ENCODE peak calls at places on chromosome 20, in seven cellular contexts. One of them, this sample, is unnamed.

GRCh38 chr20:1883986-1884385 is 11.2 kb upstream of the SIRPA start:
- DNase-seq in HepG2: no peak
- DNase-seq in HCT116: no peak
- DNase-seq in K562: no peak
- DNase-seq in transverse colon: no peak
- DNase-seq in GM12892: no peak
- DNase-seq in prostate gland: no peak
- DNase-seq in this sample: no peak

GRCh38 chr20:47500554-47500953 is 1.1 kb upstream of the NCOA3 start:
- DNase-seq in GM12892: no peak
- DNase-seq in HepG2: no peak
- DNase-seq in K562: peak
- DNase-seq in prostate gland: no peak
- DNase-seq in HCT116: no peak
- DNase-seq in transverse colon: no peak
- DNase-seq in this sample: no peak

GRCh38 chr20:51500311-51500710 is 42.2 kb downstream of the NFATC2 start:
- DNase-seq in transverse colon: no peak
- DNase-seq in HCT116: no peak
- DNase-seq in HepG2: no peak
- DNase-seq in GM12892: peak
- DNase-seq in prostate gland: no peak
- DNase-seq in K562: peak
- DNase-seq in this sample: no peak

GRCh38 chr20:13507646-13508045 is 131.1 kb downstream of the TASP1 start:
- DNase-seq in K562: no peak
- DNase-seq in transverse colon: no peak
- DNase-seq in HepG2: no peak
- DNase-seq in HCT116: no peak
- DNase-seq in GM12892: no peak
- DNase-seq in prostate gland: no peak
- DNase-seq in this sample: no peak

GRCh38 chr20:19260412-19261090 is 48.1 kb downstream of the SLC24A3 start:
- DNase-seq in transverse colon: no peak
- DNase-seq in HCT116: no peak
- DNase-seq in prostate gland: no peak
- DNase-seq in GM12892: peak
- DNase-seq in K562: no peak
- DNase-seq in HepG2: no peak
- DNase-seq in this sample: no peak

GRCh38 chr20:57170343-57170742 is 96.1 kb downstream of the BMP7 start:
- DNase-seq in transverse colon: no peak
- DNase-seq in HCT116: no peak
- DNase-seq in HepG2: no peak
- DNase-seq in prostate gland: peak
- DNase-seq in K562: peak
- DNase-seq in GM12892: no peak
- DNase-seq in this sample: no peak

GRCh38 chr20:57080796-57081195 is 185.6 kb downstream of the BMP7 start:
- DNase-seq in transverse colon: no peak
- DNase-seq in prostate gland: no peak
- DNase-seq in K562: no peak
- DNase-seq in GM12892: no peak
- DNase-seq in HepG2: no peak
- DNase-seq in HCT116: no peak
- DNase-seq in this sample: no peak

GRCh38 chr20:760751-761417 is 7.4 kb downstream of the SLC52A3 start:
- DNase-seq in K562: peak
- DNase-seq in prostate gland: no peak
- DNase-seq in HCT116: peak
- DNase-seq in transverse colon: no peak
- DNase-seq in GM12892: no peak
- DNase-seq in HepG2: peak
- DNase-seq in this sample: no peak

GRCh38 chr20:62742550-62742949 is 33.9 kb downstream of the NTSR1 start:
- DNase-seq in HCT116: no peak
- DNase-seq in prostate gland: no peak
- DNase-seq in K562: no peak
- DNase-seq in GM12892: no peak
- DNase-seq in transverse colon: peak
- DNase-seq in HepG2: no peak
- DNase-seq in this sample: no peak

GRCh38 chr20:1396702-1397101 is 3.8 kb upstream of the FKBP1A start:
- DNase-seq in HCT116: no peak
- DNase-seq in HepG2: no peak
- DNase-seq in transverse colon: no peak
- DNase-seq in K562: no peak
- DNase-seq in GM12892: no peak
- DNase-seq in prostate gland: no peak
- DNase-seq in this sample: no peak

GRCh38 chr20:39916236-39916635 is 772.8 kb downstream of the MAFB start:
- DNase-seq in K562: no peak
- DNase-seq in transverse colon: no peak
- DNase-seq in HCT116: no peak
- DNase-seq in prostate gland: no peak
- DNase-seq in GM12892: no peak
- DNase-seq in HepG2: no peak
- DNase-seq in this sample: no peak

GRCh38 chr20:56601166-56601565 is 27.9 kb upstream of the TFAP2C start:
- DNase-seq in HCT116: no peak
- DNase-seq in HepG2: no peak
- DNase-seq in K562: no peak
- DNase-seq in prostate gland: no peak
- DNase-seq in GM12892: no peak
- DNase-seq in transverse colon: no peak
- DNase-seq in this sample: no peak

GRCh38 chr20:63501818-63502670 is 3.2 kb upstream of the EEF1A2 start:
- DNase-seq in HCT116: no peak
- DNase-seq in HepG2: no peak
- DNase-seq in K562: peak
- DNase-seq in transverse colon: no peak
- DNase-seq in GM12892: no peak
- DNase-seq in prostate gland: no peak
- DNase-seq in this sample: no peak

GRCh38 chr20:2658414-2659354 is 5.3 kb downstream of the IDH3B start:
- DNase-seq in HepG2: peak
- DNase-seq in HCT116: no peak
- DNase-seq in GM12892: no peak
- DNase-seq in prostate gland: no peak
- DNase-seq in K562: no peak
- DNase-seq in transverse colon: no peak
- DNase-seq in this sample: no peak

GRCh38 chr20:39289831-39290230 is 327.7 kb downstream of the DHX35 start:
- DNase-seq in transverse colon: no peak
- DNase-seq in HepG2: no peak
- DNase-seq in GM12892: no peak
- DNase-seq in K562: no peak
- DNase-seq in prostate gland: no peak
- DNase-seq in HCT116: no peak
- DNase-seq in this sample: no peak

GRCh38 chr20:25253606-25254275 is 5.9 kb downstream of the PYGB start:
- DNase-seq in HepG2: no peak
- DNase-seq in transverse colon: peak
- DNase-seq in K562: no peak
- DNase-seq in GM12892: no peak
- DNase-seq in HCT116: no peak
- DNase-seq in prostate gland: no peak
- DNase-seq in this sample: no peak

GRCh38 chr20:63092660-63093215 is 86.0 kb upstream of the BHLHE23 start:
- DNase-seq in HCT116: no peak
- DNase-seq in transverse colon: peak
- DNase-seq in prostate gland: no peak
- DNase-seq in GM12892: no peak
- DNase-seq in K562: no peak
- DNase-seq in HepG2: no peak
- DNase-seq in this sample: no peak

GRCh38 chr20:46752639-46753235 is 43.3 kb downstream of the SLC2A10 start:
- DNase-seq in K562: peak
- DNase-seq in HCT116: no peak
- DNase-seq in GM12892: peak
- DNase-seq in HepG2: peak
- DNase-seq in prostate gland: peak
- DNase-seq in transverse colon: peak
- DNase-seq in this sample: peak

GRCh38 chr20:32445539-32446273 is 87.6 kb downstream of the ASXL1 start:
- DNase-seq in prostate gland: no peak
- DNase-seq in transverse colon: peak
- DNase-seq in K562: no peak
- DNase-seq in HepG2: no peak
- DNase-seq in HCT116: no peak
- DNase-seq in GM12892: no peak
- DNase-seq in this sample: peak

GRCh38 chr20:1423625-1424106 is 30.8 kb upstream of the FKBP1A start:
- DNase-seq in HCT116: peak
- DNase-seq in prostate gland: peak
- DNase-seq in GM12892: no peak
- DNase-seq in K562: peak
- DNase-seq in HepG2: peak
- DNase-seq in transverse colon: peak
- DNase-seq in this sample: peak

GRCh38 chr20:14199111-14199510 is 138.3 kb downstream of the FLRT3 start:
- DNase-seq in HepG2: no peak
- DNase-seq in transverse colon: no peak
- DNase-seq in prostate gland: no peak
- DNase-seq in GM12892: no peak
- DNase-seq in K562: no peak
- DNase-seq in HCT116: no peak
- DNase-seq in this sample: no peak

GRCh38 chr20:61502433-61502832 is 250.4 kb downstream of the CDH4 start:
- DNase-seq in prostate gland: no peak
- DNase-seq in GM12892: no peak
- DNase-seq in HCT116: no peak
- DNase-seq in K562: no peak
- DNase-seq in HepG2: no peak
- DNase-seq in transverse colon: no peak
- DNase-seq in this sample: no peak

GRCh38 chr20:43833511-43834395 is 80.9 kb upstream of the TOX2 start:
- DNase-seq in K562: no peak
- DNase-seq in HepG2: no peak
- DNase-seq in prostate gland: no peak
- DNase-seq in HCT116: no peak
- DNase-seq in transverse colon: no peak
- DNase-seq in GM12892: no peak
- DNase-seq in this sample: no peak

GRCh38 chr20:22470620-22471026 is 113.7 kb downstream of the FOXA2 start:
- DNase-seq in K562: no peak
- DNase-seq in transverse colon: no peak
- DNase-seq in prostate gland: no peak
- DNase-seq in HepG2: peak
- DNase-seq in GM12892: no peak
- DNase-seq in HCT116: no peak
- DNase-seq in this sample: no peak

GRCh38 chr20:42313704-42314103 is 695.5 kb upstream of the CHD6 start:
- DNase-seq in K562: no peak
- DNase-seq in transverse colon: no peak
- DNase-seq in GM12892: no peak
- DNase-seq in HepG2: no peak
- DNase-seq in HCT116: no peak
- DNase-seq in prostate gland: no peak
- DNase-seq in this sample: no peak

GRCh38 chr20:42308980-42309524 is 690.9 kb upstream of the CHD6 start:
- DNase-seq in HCT116: no peak
- DNase-seq in GM12892: no peak
- DNase-seq in transverse colon: no peak
- DNase-seq in HepG2: no peak
- DNase-seq in K562: no peak
- DNase-seq in prostate gland: no peak
- DNase-seq in this sample: no peak
- TF ChIP-seq POLR2A in HCT116: no peak
- TF ChIP-seq POLR2A in GM12892: no peak
- TF ChIP-seq POLR2A in transverse colon: no peak
- TF ChIP-seq POLR2A in HepG2: no peak
- TF ChIP-seq POLR2A in K562: no peak
- TF ChIP-seq POLR2A in prostate gland: no peak
- TF ChIP-seq POLR2A in this sample: no peak

GRCh38 chr20:45036044-45036755 is 64.7 kb downstream of the KCNS1 start:
- DNase-seq in HepG2: peak
- DNase-seq in prostate gland: no peak
- DNase-seq in K562: no peak
- DNase-seq in GM12892: no peak
- DNase-seq in transverse colon: no peak
- DNase-seq in HCT116: peak
- DNase-seq in this sample: no peak
- TF ChIP-seq POLR2AphosphoS5 in HepG2: no peak
- TF ChIP-seq POLR2AphosphoS5 in prostate gland: no peak
- TF ChIP-seq POLR2AphosphoS5 in K562: no peak
- TF ChIP-seq POLR2AphosphoS5 in GM12892: no peak
- TF ChIP-seq POLR2AphosphoS5 in transverse colon: no peak
- TF ChIP-seq POLR2AphosphoS5 in HCT116: peak
- TF ChIP-seq POLR2AphosphoS5 in this sample: no peak

DNA sequence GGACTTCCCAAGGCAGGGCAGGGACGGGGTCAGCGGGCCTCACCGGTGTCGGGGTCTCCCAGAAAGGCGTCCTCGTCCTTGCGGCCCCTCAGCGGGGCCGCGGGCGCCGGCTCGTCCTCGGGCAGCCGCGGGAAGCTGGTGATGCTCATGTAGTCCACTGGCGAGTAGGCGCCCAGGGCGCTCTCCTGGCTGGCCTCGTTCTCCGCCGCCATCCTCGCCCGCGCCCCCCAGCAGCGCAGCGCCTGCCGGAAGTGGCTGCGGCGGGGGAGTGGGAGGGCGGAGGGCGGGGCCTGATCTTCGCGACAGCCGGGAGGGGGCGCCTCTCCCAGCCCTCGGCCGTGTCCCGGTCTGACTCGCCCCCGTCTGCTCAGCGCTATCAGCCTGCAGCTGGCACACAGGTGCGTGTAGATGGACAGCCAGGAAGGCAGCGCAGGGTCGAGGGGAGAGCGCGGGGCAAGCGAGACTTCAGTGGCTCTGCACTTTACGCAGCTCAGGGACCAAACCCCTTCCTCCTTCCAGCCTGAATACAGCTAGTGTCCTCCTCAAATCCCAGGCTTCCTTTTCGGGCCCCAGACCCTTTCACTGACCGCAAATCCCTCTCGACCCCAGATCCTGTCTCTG is at the start of gene GGT7:
- DNase-seq in K562: peak
- DNase-seq in prostate gland: peak
- DNase-seq in HepG2: peak
- DNase-seq in transverse colon: peak
- DNase-seq in HCT116: peak
- DNase-seq in GM12892: peak
- DNase-seq in this sample: peak
- TF ChIP-seq POLR2A in K562: peak
- TF ChIP-seq POLR2A in prostate gland: peak
- TF ChIP-seq POLR2A in HepG2: peak
- TF ChIP-seq POLR2A in transverse colon: peak
- TF ChIP-seq POLR2A in HCT116: no peak
- TF ChIP-seq POLR2A in GM12892: peak
- TF ChIP-seq POLR2A in this sample: no peak

DNA sequence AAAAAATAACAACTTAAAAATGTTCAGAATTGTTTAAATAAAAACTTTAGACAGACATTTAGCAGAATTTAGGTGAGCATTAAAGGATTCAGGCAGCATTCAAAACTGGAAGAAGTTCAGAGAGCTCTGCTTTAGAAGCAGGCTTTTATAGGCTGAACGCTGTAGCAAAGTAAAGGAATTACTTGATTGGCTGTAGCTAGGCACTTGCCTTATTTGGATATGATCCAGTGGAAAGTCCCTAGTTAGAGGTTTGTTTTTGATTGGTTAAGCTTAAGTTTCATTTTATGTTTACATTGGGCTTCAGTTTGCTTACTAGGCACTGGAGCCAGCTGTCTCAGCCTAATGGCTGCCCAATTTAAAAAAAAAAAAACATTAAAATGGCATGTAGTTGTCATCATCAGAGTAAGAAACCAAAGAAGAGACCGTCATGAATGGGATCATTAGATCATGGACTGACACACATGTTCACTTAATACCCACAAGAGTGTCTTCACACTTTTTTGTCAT is 65.1 kb downstream of the CBFA2T2 start:
- DNase-seq in GM12892: peak
- DNase-seq in HCT116: peak
- DNase-seq in K562: no peak
- DNase-seq in prostate gland: peak
- DNase-seq in transverse colon: no peak
- DNase-seq in HepG2: peak
- DNase-seq in this sample: no peak
- TF ChIP-seq POLR2AphosphoS5 in GM12892: peak
- TF ChIP-seq POLR2AphosphoS5 in HCT116: no peak
- TF ChIP-seq POLR2AphosphoS5 in K562: no peak
- TF ChIP-seq POLR2AphosphoS5 in prostate gland: peak
- TF ChIP-seq POLR2AphosphoS5 in transverse colon: no peak
- TF ChIP-seq POLR2AphosphoS5 in HepG2: peak
- TF ChIP-seq POLR2AphosphoS5 in this sample: no peak

This sample was measured in stomach.